ENCODE peak calls at places on chromosomes 5 and 9, in nine cellular contexts. Z is right cardiac atrium; Y is T-cell; E is CD4-positive, alpha-beta T cell; X is HCT116; N is stimulated activated naive CD8-positive, alpha-beta T cell treated with anti-CD3 and anti-CD28 coated beads, Interleukin-15, Interleukin-2, amounts not matched to agents 100 U/mL and 50 U/mL, for 24 hours; C is heart left ventricle; K is WTC11; A is stimulated activated effector memory CD8-positive, alpha-beta T cell treated with anti-CD3 and anti-CD28 coated beads, Interleukin-12 subunit alpha, Interleukin-12 subunit beta, amount 100 ng/mL, for 72 hours. P is an unnamed sample.

GRCh38 chr9:33458444-33458843 is 11.1 kb upstream of the AQP3 start:
- ATAC-seq in Z (no peak), Y (peak), E (peak), X (peak), N (peak), C (no peak), K (no peak), A (peak), P (no peak)

GRCh38 chr9:32867601-32868204 is 84.4 kb downstream of the TMEM215 start:
- ATAC-seq in Z (no peak), Y (no peak), E (no peak), X (no peak), N (no peak), C (no peak), K (no peak), A (no peak), P (no peak)

GRCh38 chr9:101388507-101388993 is 3.7 kb upstream of the BAAT start:
- ATAC-seq in Z (no peak), Y (no peak), E (no peak), X (peak), N (no peak), C (no peak), K (peak), A (no peak), P (no peak)

GRCh38 chr5:32217886-32218396 is 43.8 kb upstream of the GOLPH3 start:
- ATAC-seq in Z (peak), Y (no peak), E (no peak), X (no peak), N (no peak), C (peak), K (no peak), A (no peak), P (peak)

GRCh38 chr9:137034039-137034708 is 2.3 kb upstream of the FUT7 start:
- ATAC-seq in Z (no peak), Y (no peak), E (no peak), X (peak), N (no peak), C (no peak), K (no peak), A (no peak), P (no peak)

GRCh38 chr5:11497651-11498050 is 406.6 kb downstream of the CTNND2 start:
- ATAC-seq in Z (no peak), Y (no peak), E (no peak), X (no peak), N (no peak), C (no peak), K (no peak), A (no peak), P (no peak)

GRCh38 chr5:14706615-14707021 is 42.1 kb downstream of the OTULIN start:
- ATAC-seq in Z (peak), Y (peak), E (peak), X (no peak), N (peak), C (peak), K (no peak), A (peak), P (no peak)

GRCh38 chr9:127763918-127764384 is 14.5 kb downstream of the SH2D3C start:
- ATAC-seq in Z (peak), Y (no peak), E (no peak), X (peak), N (peak), C (peak), K (peak), A (peak), P (peak)

GRCh38 chr5:142777858-142778257 is 7.7 kb downstream of the ARHGAP26 start:
- ATAC-seq in Z (no peak), Y (no peak), E (no peak), X (no peak), N (no peak), C (no peak), K (no peak), A (peak), P (no peak)

GRCh38 chr9:115972802-115973201 is 180.8 kb upstream of the PAPPA start:
- ATAC-seq in Z (no peak), Y (no peak), E (no peak), X (no peak), N (no peak), C (no peak), K (no peak), A (no peak), P (no peak)

GRCh38 chr9:22088372-22089063 is 79.4 kb upstream of the CDKN2B start:
- ATAC-seq in Z (no peak), Y (no peak), E (no peak), X (no peak), N (no peak), C (no peak), K (no peak), A (no peak), P (no peak)

GRCh38 chr5:159518361-159518760 is 188.1 kb upstream of the IL12B start:
- ATAC-seq in Z (no peak), Y (no peak), E (no peak), X (no peak), N (no peak), C (no peak), K (no peak), A (no peak), P (no peak)

GRCh38 chr9:116580853-116581252 is 106.3 kb upstream of the TRIM32 start:
- ATAC-seq in Z (peak), Y (no peak), E (no peak), X (no peak), N (no peak), C (peak), K (no peak), A (no peak), P (no peak)

GRCh38 chr5:140018920-140019644 is 24.0 kb downstream of the NRG2 start:
- ATAC-seq in Z (peak), Y (no peak), E (no peak), X (no peak), N (no peak), C (peak), K (no peak), A (no peak), P (no peak)

GRCh38 chr9:124831642-124832364 is 21.5 kb upstream of the WDR38 start:
- ATAC-seq in Z (peak), Y (no peak), E (no peak), X (no peak), N (no peak), C (peak), K (no peak), A (no peak), P (peak)

GRCh38 chr9:73536403-73536802 is 384.7 kb downstream of the ANXA1 start:
- ATAC-seq in Z (no peak), Y (no peak), E (no peak), X (no peak), N (no peak), C (no peak), K (no peak), A (no peak), P (no peak)

GRCh38 chr5:140236896-140237598 is 62.1 kb downstream of the CYSTM1 start:
- ATAC-seq in Z (no peak), Y (no peak), E (no peak), X (no peak), N (no peak), C (no peak), K (no peak), A (no peak), P (no peak)

GRCh38 chr9:105822814-105823213 is 128.5 kb downstream of the TMEM38B start:
- ATAC-seq in Z (no peak), Y (no peak), E (no peak), X (no peak), N (peak), C (no peak), K (no peak), A (no peak), P (no peak)

GRCh38 chr9:37575511-37575914 is 667 bp downstream of the FBXO10 start:
- ATAC-seq in Z (peak), Y (no peak), E (no peak), X (no peak), N (peak), C (peak), K (no peak), A (no peak), P (peak)

GRCh38 chr5:76000586-76000985 is 82.6 kb upstream of the SV2C start:
- ATAC-seq in Z (no peak), Y (no peak), E (no peak), X (no peak), N (no peak), C (no peak), K (no peak), A (no peak), P (no peak)

GRCh38 chr5:42858709-42859108 is 47.0 kb upstream of the SELENOP start:
- ATAC-seq in Z (peak), Y (no peak), E (no peak), X (no peak), N (no peak), C (peak), K (peak), A (no peak), P (peak)

GRCh38 chr5:34686762-34687268 is 30.7 kb downstream of the RAI14 start:
- ATAC-seq in Z (peak), Y (no peak), E (no peak), X (peak), N (no peak), C (peak), K (peak), A (no peak), P (peak)

P was measured in gastroesophageal sphincter.